ENCODE peak calls at places on chromosomes 6 and 20, in four cellular contexts. X is A549, O is HepG2, V is K562. J is an unnamed sample.

GRCh38 chr20:4633780-4634179 is 87.9 kb upstream of the PRND start:
- DNase-seq in X (peak; percentile 12), O (no peak), V (no peak), J (no peak)

GRCh38 chr6:30572078-30572605 is 900 bp downstream of the ABCF1 start:
- DNase-seq in X (no peak), O (no peak), V (no peak), J (no peak)

GRCh38 chr6:163730496-163731210 is 316.1 kb downstream of the QKI start:
- DNase-seq in X (no peak), O (no peak), V (no peak), J (no peak)

GRCh38 chr20:62668441-62669027 is 26.2 kb downstream of the SLCO4A1 start:
- DNase-seq in X (peak; percentile 72), O (peak; percentile 82), V (peak; percentile 75), J (no peak)

GRCh38 chr6:159169193-159169555 is at the start of gene FNDC1:
- DNase-seq in X (peak; percentile 2), O (no peak), V (peak; percentile 83), J (no peak)

GRCh38 chr6:152398316-152398715 is 238.8 kb downstream of the SYNE1 start:
- DNase-seq in X (no peak), O (no peak), V (no peak), J (no peak)

GRCh38 chr6:142378138-142378875 is 76.5 kb downstream of the ADGRG6 start:
- DNase-seq in X (peak; percentile 83), O (peak; percentile 87), V (no peak), J (no peak)

GRCh38 chr20:1646975-1647431 is 10.6 kb downstream of the SIRPG start:
- DNase-seq in X (no peak), O (no peak), V (no peak), J (no peak)

GRCh38 chr6:6584310-6585002 is 4.1 kb upstream of the LY86 start:
- DNase-seq in X (no peak), O (no peak), V (no peak), J (peak; percentile 77)

DNA sequence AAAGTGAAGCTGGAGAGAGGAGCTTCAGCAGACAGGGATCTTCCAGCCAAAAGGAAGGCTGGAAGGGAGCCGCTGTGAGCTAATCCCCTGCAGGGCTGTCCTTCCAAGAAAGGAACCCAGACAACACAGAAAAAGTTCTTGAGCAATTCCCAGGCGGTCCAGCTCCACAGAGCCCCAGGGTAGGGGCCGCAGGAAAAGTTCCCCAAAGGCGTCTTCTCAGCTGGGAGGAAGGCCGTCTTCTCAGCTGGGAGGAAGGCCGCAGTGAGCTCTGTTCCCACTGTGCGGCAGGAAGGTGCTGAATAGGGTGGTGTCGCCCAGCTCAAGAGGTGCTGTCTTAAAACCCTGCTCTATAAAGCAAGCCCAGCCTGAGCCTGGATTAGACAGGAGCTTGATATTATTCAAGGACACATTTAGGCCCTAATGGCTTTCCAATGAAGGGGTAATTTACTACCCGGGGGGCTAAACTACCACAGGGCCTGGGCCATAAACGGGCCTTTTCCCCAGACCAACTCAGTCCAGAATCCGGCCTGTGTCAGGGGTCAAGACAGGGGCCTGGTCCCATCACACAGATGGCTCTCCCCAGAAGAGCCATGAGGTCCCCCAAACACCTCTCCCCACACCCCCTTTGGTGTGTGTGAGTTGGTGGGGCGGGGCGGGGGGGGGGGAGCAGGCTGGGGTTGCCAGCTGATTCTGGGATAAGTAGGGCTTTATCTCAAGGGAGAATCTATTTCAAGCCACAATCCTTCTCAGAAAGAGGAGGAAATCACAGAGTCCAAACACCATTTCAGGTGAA is 103.6 kb downstream of the NOL4L start:
- DNase-seq in X (no peak), O (no peak), V (no peak), J (no peak)
- TF ChIP-seq HDAC2 in X (no peak), O (no peak), V (no peak), J (no peak)

DNA sequence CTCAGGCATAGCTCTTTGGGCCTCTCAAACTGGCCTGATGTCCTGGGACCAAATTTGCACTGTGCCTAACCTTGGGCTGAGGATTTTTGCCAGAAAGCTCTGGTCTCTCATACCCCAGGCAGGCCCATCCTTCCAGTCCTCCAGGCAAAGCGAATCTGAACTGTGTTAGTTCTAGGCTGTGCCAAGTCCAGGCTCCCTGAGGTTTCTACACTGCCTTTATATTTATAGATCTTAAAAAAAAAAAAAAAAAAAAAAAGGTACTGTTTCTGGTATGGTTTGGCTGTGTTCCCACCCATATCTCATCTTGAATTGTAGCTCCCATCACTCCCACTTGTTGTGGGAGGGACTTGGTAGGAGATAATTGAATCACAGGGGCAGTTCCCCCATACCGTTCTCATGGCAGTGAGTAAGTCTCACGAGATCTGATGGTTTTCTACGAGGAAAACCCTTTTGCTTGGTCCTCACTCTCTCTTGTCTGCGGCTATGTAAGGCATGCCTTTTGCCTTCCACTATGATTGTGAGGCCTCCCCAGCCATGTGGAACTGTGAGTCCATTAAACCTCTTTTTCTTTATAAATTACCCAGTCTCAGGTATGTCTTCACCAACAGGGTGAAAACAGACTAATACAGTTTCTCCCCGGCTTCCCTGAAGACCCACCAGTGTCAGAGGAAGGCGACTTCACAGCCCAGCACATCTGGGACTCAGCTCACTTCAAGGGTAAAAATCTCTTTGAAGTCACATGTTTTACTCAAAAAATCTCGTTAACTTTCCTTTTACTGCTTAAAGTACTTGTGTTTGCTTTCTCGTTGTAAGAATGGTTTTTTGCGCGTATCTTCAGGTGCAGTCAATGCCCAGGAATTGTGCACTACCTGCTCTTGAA is 39.1 kb upstream of the TBXT start:
- DNase-seq in X (no peak), O (no peak), V (no peak), J (peak; percentile 62)
- TF ChIP-seq POLR2AphosphoS2 in X (no peak), O (no peak), V (no peak), J (no peak)

GRCh38 chr6:80976336-80976735 is 776.1 kb downstream of the TENT5A start:
- DNase-seq in X (no peak), O (no peak), V (no peak), J (no peak)
- TF ChIP-seq HDAC2 in X (no peak), O (no peak), V (no peak), J (no peak)

DNA sequence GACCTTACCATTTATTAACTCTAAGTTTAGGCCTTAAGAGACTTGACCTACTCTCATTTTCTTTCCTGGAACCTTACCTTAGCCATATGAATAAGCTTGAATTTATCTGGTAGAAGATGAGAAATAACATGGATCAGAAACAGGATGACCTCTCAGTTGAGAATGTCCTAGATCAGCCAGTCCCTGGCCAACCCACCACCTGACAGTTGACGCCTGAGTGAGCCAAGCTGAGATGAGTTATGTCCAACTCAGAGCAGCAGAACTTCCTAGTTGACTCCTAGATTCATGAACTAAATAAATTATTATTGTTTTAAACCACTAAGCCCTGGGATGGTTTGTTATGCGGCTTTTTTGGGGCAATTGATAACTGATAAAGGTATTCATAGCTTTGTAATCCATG is 233.0 kb upstream of the RAB32 start:
- DNase-seq in X (no peak), O (no peak), V (no peak), J (no peak)
- TF ChIP-seq POLR2AphosphoS2 in X (no peak), O (no peak), V (no peak), J (no peak)

DNA sequence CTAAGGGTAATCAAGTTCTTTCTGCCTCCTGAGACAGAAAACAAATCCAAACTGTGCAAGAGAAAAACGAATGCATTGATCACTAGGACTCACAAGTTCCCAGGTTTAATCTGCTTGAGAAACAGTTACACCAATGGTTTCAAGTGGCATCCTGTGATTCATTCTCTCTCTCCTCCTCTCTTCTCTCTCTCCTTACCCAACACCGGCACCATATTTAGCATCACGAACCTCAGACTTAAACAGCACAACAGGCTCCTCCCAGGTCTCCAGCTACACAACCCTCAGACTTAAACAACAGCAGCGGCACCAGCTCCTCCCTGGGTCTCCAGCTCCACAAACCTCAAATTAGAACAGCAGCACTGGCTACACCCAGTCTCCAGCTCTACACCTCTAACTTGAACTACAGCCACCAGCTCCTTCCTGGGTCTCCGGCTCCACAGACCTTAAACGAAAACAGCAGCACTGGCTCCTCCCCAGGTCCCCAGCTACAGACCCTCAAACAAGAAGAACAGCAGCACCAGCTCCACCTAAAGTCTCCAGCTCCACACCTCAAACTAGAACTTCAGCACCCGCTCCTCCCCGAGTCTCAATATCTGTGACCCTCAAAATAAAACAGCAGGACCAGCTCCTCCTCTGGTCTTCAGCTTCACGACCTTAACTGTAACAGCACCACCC is 355.9 kb downstream of the PREX1 start:
- DNase-seq in X (no peak), O (no peak), V (no peak), J (no peak)
- TF ChIP-seq HDAC2 in X (no peak), O (no peak), V (no peak), J (no peak)